ENCODE peak calls at places on chromosomes 16 and 17, in eight cellular contexts. F, I, H, J, S, O, E and X are unnamed samples.

GRCh38 chr16:70579648-70580630 is 56.3 kb downstream of the SF3B3 start:
- DNase-seq in F (no peak), I (peak; percentile 31), H (peak; percentile 63), J (no peak), S (no peak), O (peak; percentile 51), E (peak; percentile 71), X (no peak)

GRCh38 chr17:7323731-7324437 is 5.3 kb downstream of the NEURL4 start:
- DNase-seq in F (peak; percentile 53), I (no peak), H (no peak), J (no peak), S (peak; percentile 60), O (peak; percentile 65), E (peak; percentile 55), X (no peak)

GRCh38 chr17:79160980-79161621 is 86.5 kb downstream of the ENGASE start:
- DNase-seq in F (no peak), I (no peak), H (no peak), J (no peak), S (no peak), O (no peak), E (peak; percentile 36), X (no peak)

GRCh38 chr17:38498353-38498752 is 70.1 kb downstream of the ARHGAP23 start:
- DNase-seq in F (no peak), I (no peak), H (no peak), J (no peak), S (no peak), O (no peak), E (no peak), X (no peak)

GRCh38 chr17:42697108-42697811 is 14.9 kb downstream of the CNTNAP1 start:
- DNase-seq in F (no peak), I (no peak), H (no peak), J (no peak), S (no peak), O (no peak), E (no peak), X (no peak)

GRCh38 chr17:75088902-75089417 is 1.2 kb downstream of the SLC16A5 start:
- DNase-seq in F (peak; percentile 79), I (peak; percentile 47), H (no peak), J (no peak), S (no peak), O (peak; percentile 50), E (no peak), X (no peak)

GRCh38 chr17:48484256-48484655 is 46.6 kb downstream of the HOXB1 start:
- DNase-seq in F (no peak), I (no peak), H (no peak), J (no peak), S (no peak), O (no peak), E (no peak), X (no peak)

GRCh38 chr17:21345236-21345635 is 30.9 kb upstream of the KCNJ12 start:
- DNase-seq in F (no peak), I (no peak), H (no peak), J (no peak), S (no peak), O (no peak), E (no peak), X (peak; percentile 70)

GRCh38 chr16:89691231-89691985 is 4.9 kb downstream of the CDK10 start:
- DNase-seq in F (no peak), I (no peak), H (no peak), J (no peak), S (no peak), O (no peak), E (no peak), X (no peak)

GRCh38 chr17:83122834-83123233 is 43.4 kb downstream of the METRNL start:
- DNase-seq in F (peak; percentile 36), I (no peak), H (no peak), J (no peak), S (no peak), O (peak; percentile 2), E (no peak), X (peak; percentile 56)

GRCh38 chr17:17018612-17019429 is 23.4 kb upstream of the MPRIP start:
- DNase-seq in F (no peak), I (no peak), H (no peak), J (no peak), S (peak; percentile 80), O (peak; percentile 45), E (no peak), X (no peak)

GRCh38 chr16:638034-638543 is 2.0 kb upstream of the METTL26 start:
- DNase-seq in F (no peak), I (no peak), H (no peak), J (no peak), S (no peak), O (no peak), E (no peak), X (no peak)

GRCh38 chr16:24853830-24854229 is 8.1 kb downstream of the SLC5A11 start:
- DNase-seq in F (peak; percentile 86), I (peak; percentile 32), H (peak; percentile 39), J (no peak), S (no peak), O (no peak), E (no peak), X (no peak)

GRCh38 chr16:8026450-8026849 is 563.9 kb downstream of the TMEM114 start:
- DNase-seq in F (no peak), I (no peak), H (no peak), J (no peak), S (no peak), O (no peak), E (peak; percentile 24), X (no peak)

GRCh38 chr16:67873435-67874146 is 739 bp downstream of the EDC4 start:
- DNase-seq in F (no peak), I (no peak), H (no peak), J (no peak), S (no peak), O (peak; percentile 28), E (peak; percentile 34), X (no peak)

GRCh38 chr17:69607162-69607834 is 192.8 kb downstream of the MAP2K6 start:
- DNase-seq in F (peak; percentile 85), I (peak; percentile 29), H (peak; percentile 87), J (peak; percentile 55), S (peak; percentile 79), O (peak; percentile 75), E (no peak), X (peak; percentile 93)

GRCh38 chr17:9971991-9972390 is 66.9 kb upstream of the RCVRN start:
- DNase-seq in F (peak; percentile 24), I (peak; percentile 49), H (peak; percentile 88), J (no peak), S (no peak), O (peak; percentile 66), E (no peak), X (peak; percentile 95)

GRCh38 chr16:67992661-67993206 is 6.5 kb downstream of the DPEP2 start:
- DNase-seq in F (no peak), I (no peak), H (no peak), J (no peak), S (no peak), O (no peak), E (no peak), X (no peak)

GRCh38 chr17:16285646-16286008 is 67.6 kb downstream of the CENPV start:
- DNase-seq in F (no peak), I (no peak), H (no peak), J (no peak), S (no peak), O (no peak), E (no peak), X (no peak)

GRCh38 chr17:28473542-28473941 is at the start of gene SLC13A2:
- DNase-seq in F (no peak), I (no peak), H (no peak), J (no peak), S (no peak), O (peak; percentile 64), E (no peak), X (no peak)
- TF ChIP-seq CTCF in F (no peak), I (no peak), H (no peak), J (no peak), S (peak; percentile 35), O (no peak), E (no peak), X (no peak)

GRCh38 chr17:81993726-81994592 is 16.5 kb downstream of the ASPSCR1 start:
- DNase-seq in F (no peak), I (no peak), H (no peak), J (no peak), S (no peak), O (no peak), E (no peak), X (no peak)
- H3K4me3 ChIP-seq in F (no peak overlapping the region), I (no peak overlapping the region), H (no peak overlapping the region), J (no peak overlapping the region), S (no peak overlapping the region), O (no peak overlapping the region), E (no peak overlapping the region), X (no peak overlapping the region)

GRCh38 chr16:1964506-1965471 is at the start of gene RPS2:
- DNase-seq in F (peak; percentile 99), I (peak; percentile 99), H (peak; percentile 100), J (peak; percentile 99), S (peak; percentile 98), O (peak; percentile 99), E (peak; percentile 95), X (peak; percentile 99)
- TF ChIP-seq POLR2A in F (peak; percentile 97), I (peak; percentile 96), H (peak; percentile 22), J (peak; percentile 96), S (peak; percentile 99), O (peak; percentile 99), E (peak; percentile 100), X (no peak)

DNA sequence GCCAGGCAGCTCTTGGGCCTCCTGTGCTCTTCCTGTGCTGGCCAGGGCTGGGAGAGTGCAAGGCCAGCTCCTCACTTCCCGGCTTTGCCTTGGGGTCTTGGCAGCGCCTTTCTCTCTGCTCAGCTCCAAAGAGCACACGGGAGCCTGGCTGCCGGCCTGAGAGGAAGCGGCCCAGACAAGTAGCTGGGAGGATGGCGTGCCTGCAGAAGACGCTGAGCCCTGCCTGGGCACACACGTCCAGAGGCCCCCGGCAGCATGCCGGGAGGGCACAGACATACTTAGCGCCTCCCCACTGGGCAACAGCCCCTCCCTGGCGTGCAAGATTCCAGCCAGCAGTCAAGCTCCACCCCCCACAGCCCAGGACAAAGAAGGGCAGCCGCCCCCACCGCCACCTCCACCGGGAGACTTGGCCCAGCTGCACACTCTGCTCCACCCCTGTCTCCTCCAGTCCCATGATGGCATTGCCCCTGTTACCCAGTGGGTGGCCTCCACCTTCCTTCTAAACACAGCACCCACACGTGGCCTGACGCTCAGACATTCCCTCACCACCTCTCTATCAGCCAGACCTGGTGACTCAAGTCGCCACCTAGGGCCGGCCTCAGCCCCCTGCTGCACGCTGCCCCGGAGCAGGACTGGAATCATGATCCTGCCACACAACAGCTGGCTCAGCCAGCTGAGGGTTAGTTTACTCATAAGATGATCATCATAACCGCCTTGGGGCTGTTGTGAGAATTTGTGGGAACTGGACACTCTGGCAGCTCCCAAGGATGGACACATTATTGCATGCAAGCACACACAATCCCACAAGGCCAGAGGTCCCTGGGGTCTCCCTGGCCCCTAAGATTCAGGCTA is 12.4 kb downstream of the SGCA start:
- DNase-seq in F (peak; percentile 98), I (peak; percentile 76), H (peak; percentile 92), J (peak; percentile 70), S (peak; percentile 81), O (peak; percentile 79), E (peak; percentile 76), X (no peak)
- TF ChIP-seq CTCF in F (peak; percentile 86), I (peak; percentile 59), H (peak; percentile 58), J (peak; percentile 51), S (peak; percentile 73), O (peak; percentile 46), E (peak; percentile 68), X (no peak)